ENCODE peak calls at places on chromosomes 16 and 17, in four cellular contexts. One of them, this sample, is unnamed.

GRCh38 chr16:75116081-75116910 is at the start of gene LDHD:
- DNase-seq in activated CD4-positive, alpha-beta T cell treated with anti-CD3 and anti-CD28 coated beads, Interleukin-2, amount 10 ng/mL, durations not matched to agents 24 days and 14 days: peak; percentile 71
- DNase-seq in HTR-8/SVneo: peak; percentile 95
- DNase-seq in GM23338: peak; percentile 78
- DNase-seq in this sample: no peak

GRCh38 chr17:66459811-66460270 is 157.4 kb downstream of the PRKCA start:
- DNase-seq in activated CD4-positive, alpha-beta T cell treated with anti-CD3 and anti-CD28 coated beads, Interleukin-2, amount 10 ng/mL, durations not matched to agents 24 days and 14 days: no peak
- DNase-seq in HTR-8/SVneo: peak; percentile 88
- DNase-seq in GM23338: no peak
- DNase-seq in this sample: no peak

GRCh38 chr16:86118467-86119307 is 219.7 kb downstream of the IRF8 start:
- DNase-seq in HTR-8/SVneo: no peak
- DNase-seq in GM23338: no peak
- DNase-seq in activated CD4-positive, alpha-beta T cell treated with anti-CD3 and anti-CD28 coated beads, Interleukin-2, amount 10 ng/mL, durations not matched to agents 24 days and 14 days: no peak
- DNase-seq in this sample: no peak

GRCh38 chr16:11742041-11742535 is 569 bp downstream of the TXNDC11 start:
- DNase-seq in GM23338: no peak
- DNase-seq in HTR-8/SVneo: peak; percentile 29
- DNase-seq in activated CD4-positive, alpha-beta T cell treated with anti-CD3 and anti-CD28 coated beads, Interleukin-2, amount 10 ng/mL, durations not matched to agents 24 days and 14 days: peak; percentile 88
- DNase-seq in this sample: peak; percentile 55

GRCh38 chr17:64155751-64156544 is 26.0 kb upstream of the ERN1 start:
- DNase-seq in activated CD4-positive, alpha-beta T cell treated with anti-CD3 and anti-CD28 coated beads, Interleukin-2, amount 10 ng/mL, durations not matched to agents 24 days and 14 days: no peak
- DNase-seq in GM23338: no peak
- DNase-seq in HTR-8/SVneo: no peak
- DNase-seq in this sample: no peak

GRCh38 chr17:63497708-63498483 is 21.0 kb downstream of the ACE start:
- DNase-seq in HTR-8/SVneo: no peak
- DNase-seq in GM23338: peak; percentile 85
- DNase-seq in activated CD4-positive, alpha-beta T cell treated with anti-CD3 and anti-CD28 coated beads, Interleukin-2, amount 10 ng/mL, durations not matched to agents 24 days and 14 days: no peak
- DNase-seq in this sample: no peak

GRCh38 chr16:79089735-79090284 is 510.7 kb downstream of the MAF start:
- DNase-seq in HTR-8/SVneo: no peak
- DNase-seq in activated CD4-positive, alpha-beta T cell treated with anti-CD3 and anti-CD28 coated beads, Interleukin-2, amount 10 ng/mL, durations not matched to agents 24 days and 14 days: peak; percentile 91
- DNase-seq in GM23338: no peak
- DNase-seq in this sample: peak; percentile 66

GRCh38 chr16:12095275-12096161 is 119.0 kb downstream of the SNX29 start:
- DNase-seq in activated CD4-positive, alpha-beta T cell treated with anti-CD3 and anti-CD28 coated beads, Interleukin-2, amount 10 ng/mL, durations not matched to agents 24 days and 14 days: peak; percentile 88
- DNase-seq in GM23338: peak; percentile 83
- DNase-seq in HTR-8/SVneo: peak; percentile 57
- DNase-seq in this sample: peak; percentile 38

GRCh38 chr16:56855201-56855600 is 9.8 kb upstream of the SLC12A3 start:
- DNase-seq in GM23338: no peak
- DNase-seq in HTR-8/SVneo: no peak
- DNase-seq in activated CD4-positive, alpha-beta T cell treated with anti-CD3 and anti-CD28 coated beads, Interleukin-2, amount 10 ng/mL, durations not matched to agents 24 days and 14 days: no peak
- DNase-seq in this sample: no peak

GRCh38 chr17:34413443-34414076 is 50.5 kb upstream of the CCL1 start:
- DNase-seq in GM23338: no peak
- DNase-seq in activated CD4-positive, alpha-beta T cell treated with anti-CD3 and anti-CD28 coated beads, Interleukin-2, amount 10 ng/mL, durations not matched to agents 24 days and 14 days: no peak
- DNase-seq in HTR-8/SVneo: no peak
- DNase-seq in this sample: no peak

GRCh38 chr17:70313031-70313430 is 143.7 kb downstream of the KCNJ2 start:
- DNase-seq in HTR-8/SVneo: no peak
- DNase-seq in activated CD4-positive, alpha-beta T cell treated with anti-CD3 and anti-CD28 coated beads, Interleukin-2, amount 10 ng/mL, durations not matched to agents 24 days and 14 days: no peak
- DNase-seq in GM23338: no peak
- DNase-seq in this sample: no peak

GRCh38 chr17:41254861-41255260 is 323 bp upstream of the KRTAP9-9 start:
- DNase-seq in activated CD4-positive, alpha-beta T cell treated with anti-CD3 and anti-CD28 coated beads, Interleukin-2, amount 10 ng/mL, durations not matched to agents 24 days and 14 days: peak; percentile 40
- DNase-seq in HTR-8/SVneo: no peak
- DNase-seq in GM23338: no peak
- DNase-seq in this sample: no peak

GRCh38 chr16:74078877-74079586 is 217.6 kb upstream of the PSMD7 start:
- DNase-seq in HTR-8/SVneo: no peak
- DNase-seq in activated CD4-positive, alpha-beta T cell treated with anti-CD3 and anti-CD28 coated beads, Interleukin-2, amount 10 ng/mL, durations not matched to agents 24 days and 14 days: no peak
- DNase-seq in GM23338: no peak
- DNase-seq in this sample: no peak

GRCh38 chr17:41917957-41918391 is 777 bp downstream of the ACLY start:
- DNase-seq in activated CD4-positive, alpha-beta T cell treated with anti-CD3 and anti-CD28 coated beads, Interleukin-2, amount 10 ng/mL, durations not matched to agents 24 days and 14 days: peak; percentile 84
- DNase-seq in HTR-8/SVneo: peak; percentile 52
- DNase-seq in GM23338: peak; percentile 52
- DNase-seq in this sample: peak; percentile 13

GRCh38 chr16:56576585-56577299 is 11.9 kb downstream of the MT4 start:
- DNase-seq in GM23338: peak; percentile 92
- DNase-seq in HTR-8/SVneo: peak; percentile 44
- DNase-seq in activated CD4-positive, alpha-beta T cell treated with anti-CD3 and anti-CD28 coated beads, Interleukin-2, amount 10 ng/mL, durations not matched to agents 24 days and 14 days: peak; percentile 96
- DNase-seq in this sample: peak; percentile 81

GRCh38 chr16:55257971-55258613 is 65.9 kb upstream of the IRX6 start:
- DNase-seq in HTR-8/SVneo: no peak
- DNase-seq in activated CD4-positive, alpha-beta T cell treated with anti-CD3 and anti-CD28 coated beads, Interleukin-2, amount 10 ng/mL, durations not matched to agents 24 days and 14 days: peak; percentile 84
- DNase-seq in GM23338: peak; percentile 86
- DNase-seq in this sample: peak; percentile 9

GRCh38 chr17:31919802-31920525 is 16.8 kb upstream of the SUZ12 start:
- DNase-seq in activated CD4-positive, alpha-beta T cell treated with anti-CD3 and anti-CD28 coated beads, Interleukin-2, amount 10 ng/mL, durations not matched to agents 24 days and 14 days: no peak
- DNase-seq in GM23338: no peak
- DNase-seq in HTR-8/SVneo: no peak
- DNase-seq in this sample: no peak

GRCh38 chr16:24180451-24180850 is 75.7 kb upstream of the CACNG3 start:
- DNase-seq in HTR-8/SVneo: no peak
- DNase-seq in GM23338: no peak
- DNase-seq in activated CD4-positive, alpha-beta T cell treated with anti-CD3 and anti-CD28 coated beads, Interleukin-2, amount 10 ng/mL, durations not matched to agents 24 days and 14 days: no peak
- DNase-seq in this sample: no peak

GRCh38 chr17:19238167-19238505 is 970 bp downstream of the EPN2 start:
- DNase-seq in GM23338: peak; percentile 73
- DNase-seq in HTR-8/SVneo: peak; percentile 45
- DNase-seq in activated CD4-positive, alpha-beta T cell treated with anti-CD3 and anti-CD28 coated beads, Interleukin-2, amount 10 ng/mL, durations not matched to agents 24 days and 14 days: peak; percentile 59
- DNase-seq in this sample: no peak

GRCh38 chr17:44198721-44199552 is 747 bp downstream of the ATXN7L3 start:
- DNase-seq in GM23338: peak; percentile 82
- DNase-seq in activated CD4-positive, alpha-beta T cell treated with anti-CD3 and anti-CD28 coated beads, Interleukin-2, amount 10 ng/mL, durations not matched to agents 24 days and 14 days: peak; percentile 88
- DNase-seq in HTR-8/SVneo: peak; percentile 79
- DNase-seq in this sample: peak; percentile 63

GRCh38 chr17:8176197-8176940 is at the start of gene TMEM107:
- DNase-seq in activated CD4-positive, alpha-beta T cell treated with anti-CD3 and anti-CD28 coated beads, Interleukin-2, amount 10 ng/mL, durations not matched to agents 24 days and 14 days: peak; percentile 97
- DNase-seq in HTR-8/SVneo: no peak
- DNase-seq in GM23338: peak; percentile 98
- DNase-seq in this sample: peak; percentile 87

GRCh38 chr16:6193718-6194117 is 1096.1 kb upstream of the EEF2KMT start:
- DNase-seq in GM23338: peak; percentile 81
- DNase-seq in activated CD4-positive, alpha-beta T cell treated with anti-CD3 and anti-CD28 coated beads, Interleukin-2, amount 10 ng/mL, durations not matched to agents 24 days and 14 days: no peak
- DNase-seq in HTR-8/SVneo: no peak
- DNase-seq in this sample: no peak

GRCh38 chr17:77424585-77425344 is 284.0 kb downstream of the SEC14L1 start:
- DNase-seq in GM23338: no peak
- DNase-seq in activated CD4-positive, alpha-beta T cell treated with anti-CD3 and anti-CD28 coated beads, Interleukin-2, amount 10 ng/mL, durations not matched to agents 24 days and 14 days: no peak
- DNase-seq in HTR-8/SVneo: peak; percentile 55
- DNase-seq in this sample: no peak

GRCh38 chr16:54447606-54448440 is 161.2 kb upstream of the IRX3 start:
- DNase-seq in activated CD4-positive, alpha-beta T cell treated with anti-CD3 and anti-CD28 coated beads, Interleukin-2, amount 10 ng/mL, durations not matched to agents 24 days and 14 days: no peak
- DNase-seq in GM23338: no peak
- DNase-seq in HTR-8/SVneo: peak; percentile 73
- DNase-seq in this sample: no peak

GRCh38 chr16:21060027-21060510 is 90.6 kb downstream of the DNAH3 start:
- DNase-seq in HTR-8/SVneo: no peak
- DNase-seq in GM23338: no peak
- DNase-seq in activated CD4-positive, alpha-beta T cell treated with anti-CD3 and anti-CD28 coated beads, Interleukin-2, amount 10 ng/mL, durations not matched to agents 24 days and 14 days: no peak
- DNase-seq in this sample: no peak

This sample was measured in activated T-helper 1 cell treated with anti-CD3 and anti-CD28 coated beads, Interleukin-12 subunit alpha, Interleukin-12 subunit beta, Interleukin-2, Interleukin-4 antibody, amounts not matched to agents 30 ng/mL and 10 ng/mL and 1 ng/mL, durations not matched to agents 14 hours and 24 hours and 36 hours.